ENCODE peak calls at places on chromosomes 3 and 15, in ten cellular contexts. Z is head of caudate nucleus; G is activated T-helper 9 cell treated with anti-CD3 and anti-CD28 coated beads, Interleukin-2, amount 50 U/mL, for 16 hours; W is AG09309; U is epithelial cell of esophagus; Q is PC-3; S is AG04449; X is naive thymus-derived CD8-positive, alpha-beta T cell; N is GM18507; R is ACHN. L is an unnamed sample.

GRCh38 chr3:37892917-37893595 is 31.4 kb downstream of the CTDSPL start:
- DNase-seq in W (no peak), U (no peak), X (no peak), R (no peak), S (no peak), G (no peak), N (no peak), Z (no peak), Q (no peak), L (no peak)

GRCh38 chr3:39170461-39170860 is 17.1 kb upstream of the CSRNP1 start:
- DNase-seq in X (no peak), S (no peak), Z (no peak), N (no peak), G (no peak), R (no peak), Q (no peak), W (no peak), U (no peak), L (no peak)

GRCh38 chr3:9903904-9904303 is 1.3 kb downstream of the IL17RE start:
- DNase-seq in U (no peak), X (no peak), Q (no peak), Z (no peak), S (no peak), G (no peak), W (no peak), N (no peak), R (no peak), L (no peak)

GRCh38 chr3:146747928-146748327 is 142.8 kb upstream of the PLSCR5 start:
- DNase-seq in Q (peak; percentile 46), W (peak; percentile 32), Z (no peak), X (no peak), G (no peak), N (no peak), S (peak; percentile 14), U (peak; percentile 25), R (peak; percentile 25), L (peak; percentile 18)

GRCh38 chr3:105385179-105385578 is 18.5 kb downstream of the ALCAM start:
- DNase-seq in Q (no peak), S (no peak), G (no peak), Z (no peak), U (no peak), R (no peak), N (no peak), X (no peak), W (no peak), L (no peak)

GRCh38 chr15:68364028-68364659 is 67.8 kb downstream of the ITGA11 start:
- DNase-seq in W (no peak), X (no peak), N (no peak), Z (peak; percentile 23), Q (no peak), R (no peak), G (no peak), U (no peak), S (no peak), L (no peak)

GRCh38 chr3:7672124-7672523 is 811.2 kb downstream of the GRM7 start:
- DNase-seq in U (no peak), Z (no peak), G (no peak), R (no peak), N (no peak), X (no peak), Q (no peak), S (no peak), W (no peak), L (no peak)

GRCh38 chr15:35624881-35625280 is 78.9 kb upstream of the DPH6 start:
- DNase-seq in N (no peak), U (peak; percentile 70), Z (no peak), S (peak; percentile 79), R (peak; percentile 57), X (no peak), W (peak; percentile 82), Q (no peak), G (no peak), L (peak; percentile 82)

GRCh38 chr3:138803006-138803653 is 31.6 kb downstream of the PIK3CB start:
- DNase-seq in Q (no peak), Z (peak; percentile 28), G (no peak), S (no peak), X (no peak), R (no peak), W (no peak), U (no peak), N (no peak), L (no peak)

GRCh38 chr3:63492464-63492863 is 160.0 kb upstream of the SNTN start:
- DNase-seq in R (no peak), S (no peak), Q (no peak), W (no peak), X (no peak), U (no peak), N (no peak), G (no peak), Z (peak; percentile 54), L (no peak)

GRCh38 chr3:115710799-115711198 is 87.5 kb downstream of the GAP43 start:
- DNase-seq in G (no peak), R (no peak), Q (no peak), N (no peak), U (no peak), X (no peak), Z (no peak), W (no peak), S (no peak), L (no peak)

GRCh38 chr3:136802481-136802996 is 16.4 kb upstream of the SLC35G2 start:
- DNase-seq in N (no peak), W (no peak), X (no peak), U (peak; percentile 32), R (no peak), Q (peak; percentile 12), S (no peak), Z (no peak), G (no peak), L (no peak)

GRCh38 chr15:95302809-95303208 is 1027.7 kb upstream of the NR2F2 start:
- DNase-seq in U (no peak), G (no peak), X (no peak), N (no peak), S (no peak), Q (no peak), R (no peak), Z (no peak), W (no peak), L (no peak)

GRCh38 chr3:62295571-62295970 is 77.8 kb downstream of the FEZF2 start:
- DNase-seq in W (no peak), R (no peak), Z (no peak), Q (no peak), N (no peak), X (no peak), S (no peak), G (no peak), U (no peak), L (no peak)

GRCh38 chr3:62101488-62101887 is 271.9 kb downstream of the FEZF2 start:
- DNase-seq in X (no peak), Z (no peak), G (no peak), R (no peak), Q (no peak), W (no peak), N (no peak), U (no peak), S (no peak), L (no peak)

GRCh38 chr15:68642491-68642845 is 63.7 kb downstream of the CORO2B start:
- DNase-seq in Q (no peak), W (no peak), U (peak; percentile 29), R (no peak), Z (no peak), N (no peak), S (no peak), X (no peak), G (no peak), L (no peak)

GRCh38 chr3:134201201-134202130 is 49.2 kb downstream of the RYK start:
- DNase-seq in Q (peak; percentile 86), R (no peak), N (no peak), S (peak; percentile 59), G (no peak), Z (no peak), W (peak; percentile 48), X (no peak), U (peak; percentile 91), L (peak; percentile 37)

GRCh38 chr3:180265551-180265950 is 228.8 kb upstream of the PEX5L start:
- DNase-seq in Q (no peak), N (no peak), R (no peak), X (no peak), G (no peak), W (peak; percentile 46), U (peak; percentile 35), S (peak; percentile 59), Z (no peak), L (peak; percentile 53)

GRCh38 chr15:97652700-97653167 is 307.8 kb upstream of the ARRDC4 start:
- DNase-seq in G (no peak), W (no peak), N (no peak), R (no peak), Q (no peak), Z (no peak), S (no peak), U (peak; percentile 6), X (no peak), L (no peak)

GRCh38 chr3:70049761-70050160 is 50.2 kb downstream of the SAMMSON start:
- DNase-seq in G (no peak), S (no peak), Z (no peak), Q (no peak), U (peak; percentile 36), X (no peak), N (no peak), W (no peak), R (peak; percentile 1), L (peak; percentile 21)

GRCh38 chr3:129836381-129837056 is 57.0 kb downstream of the TMCC1 start:
- DNase-seq in Q (no peak), U (no peak), N (no peak), W (no peak), X (no peak), G (no peak), Z (no peak), R (no peak), S (no peak), L (no peak)